ENCODE peak calls at places on chromosomes 16 and 17, in ten cellular contexts. F, R, M, H, C, Z, L, I, B and N are unnamed samples.

GRCh38 chr17:57256708-57257112 is 387 bp downstream of the MSI2 start:
- DNase-seq in F (peak; percentile 34), R (no peak), M (no peak), H (peak; percentile 30), C (peak; percentile 73), Z (no peak), L (no peak), I (no peak), B (no peak), N (no peak)

GRCh38 chr16:65002265-65002664 is 119.6 kb downstream of the CDH11 start:
- DNase-seq in F (no peak), R (no peak), M (no peak), H (no peak), C (no peak), Z (no peak), L (no peak), I (no peak), B (peak; percentile 91), N (no peak)

GRCh38 chr17:74962622-74963394 is 9.8 kb downstream of the HID1 start:
- DNase-seq in F (no peak), R (no peak), M (no peak), H (no peak), C (no peak), Z (no peak), L (no peak), I (no peak), B (no peak), N (no peak)

GRCh38 chr17:15919466-15919865 is 25.5 kb upstream of the ADORA2B start:
- DNase-seq in F (no peak), R (no peak), M (no peak), H (no peak), C (no peak), Z (no peak), L (peak; percentile 68), I (no peak), B (no peak), N (no peak)

GRCh38 chr17:32258383-32259121 is 7.1 kb upstream of the RHBDL3 start:
- DNase-seq in F (no peak), R (no peak), M (no peak), H (no peak), C (no peak), Z (no peak), L (no peak), I (no peak), B (no peak), N (no peak)

GRCh38 chr16:81319221-81319912 is 4.6 kb downstream of the GAN start:
- DNase-seq in F (no peak), R (no peak), M (peak; percentile 44), H (peak; percentile 21), C (peak; percentile 24), Z (no peak), L (no peak), I (no peak), B (peak; percentile 77), N (no peak)

GRCh38 chr17:48636177-48637018 is 10.2 kb upstream of the HOXB9 start:
- DNase-seq in F (peak; percentile 89), R (peak; percentile 48), M (no peak), H (no peak), C (peak; percentile 81), Z (peak; percentile 83), L (peak; percentile 92), I (peak; percentile 84), B (peak; percentile 48), N (peak; percentile 44)

GRCh38 chr17:78875331-78875730 is 27.7 kb downstream of the CEP295NL start:
- DNase-seq in F (no peak), R (no peak), M (no peak), H (no peak), C (no peak), Z (no peak), L (no peak), I (no peak), B (no peak), N (no peak)

GRCh38 chr16:54286330-54287017 is at the start of gene IRX3:
- DNase-seq in F (peak; percentile 13), R (peak; percentile 88), M (peak; percentile 95), H (peak; percentile 98), C (no peak), Z (no peak), L (peak; percentile 97), I (no peak), B (peak; percentile 4), N (peak; percentile 89)

GRCh38 chr17:28130455-28130854 is 88.0 kb downstream of the NLK start:
- DNase-seq in F (no peak), R (no peak), M (no peak), H (no peak), C (no peak), Z (no peak), L (no peak), I (no peak), B (no peak), N (no peak)

GRCh38 chr16:75754126-75754525 is 27.8 kb upstream of the CPHXL start:
- DNase-seq in F (peak; percentile 46), R (peak; percentile 41), M (peak; percentile 26), H (no peak), C (no peak), Z (no peak), L (no peak), I (no peak), B (peak; percentile 45), N (no peak)

GRCh38 chr16:82971126-82971525 is 344.4 kb downstream of the CDH13 start:
- DNase-seq in F (no peak), R (no peak), M (no peak), H (no peak), C (no peak), Z (no peak), L (no peak), I (no peak), B (no peak), N (no peak)

DNA sequence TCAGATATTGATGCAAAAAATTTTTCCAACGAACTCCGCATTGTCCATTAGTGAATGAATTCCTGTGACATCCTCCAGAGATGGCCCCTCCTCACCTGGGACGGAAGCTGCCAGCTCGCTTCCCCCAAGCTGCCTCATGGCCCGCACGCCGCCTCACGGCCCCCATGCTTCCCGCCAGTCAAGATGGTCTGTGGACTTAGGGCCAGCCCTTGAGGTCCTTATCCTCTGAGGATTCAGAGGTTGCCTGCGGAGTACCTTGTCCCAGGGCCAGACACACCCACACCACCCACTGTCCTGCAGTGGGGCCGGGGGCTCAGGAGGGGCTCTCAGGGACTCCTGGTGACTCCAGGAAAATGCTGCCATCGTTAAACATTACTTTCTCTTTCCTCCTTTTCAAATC is 73.6 kb downstream of the SEC14L1 start:
- DNase-seq in F (no peak), R (no peak), M (no peak), H (no peak), C (no peak), Z (no peak), L (no peak), I (no peak), B (no peak), N (no peak)
- TF ChIP-seq POLR2A in F (no peak), R (no peak), M (no peak), H (no peak), C (no peak), Z (no peak), L (no peak), I (no peak), B (no peak), N (no peak)

GRCh38 chr17:76733618-76733957 is 3.5 kb downstream of the SRSF2 start:
- DNase-seq in F (no peak), R (no peak), M (no peak), H (no peak), C (no peak), Z (no peak), L (no peak), I (no peak), B (no peak), N (no peak)

GRCh38 chr17:76735586-76736348 is 1.4 kb downstream of the SRSF2 start:
- DNase-seq in F (no peak), R (no peak), M (no peak), H (no peak), C (peak; percentile 67), Z (no peak), L (no peak), I (no peak), B (no peak), N (no peak)

GRCh38 chr17:76732734-76733617 is 4.2 kb downstream of the SRSF2 start:
- DNase-seq in F (no peak), R (no peak), M (no peak), H (no peak), C (no peak), Z (no peak), L (no peak), I (no peak), B (no peak), N (no peak)

GRCh38 chr17:76735006-76735405 is 2.1 kb downstream of the SRSF2 start:
- DNase-seq in F (no peak), R (no peak), M (no peak), H (no peak), C (peak; percentile 68), Z (no peak), L (no peak), I (no peak), B (peak; percentile 53), N (no peak)

GRCh38 chr17:76734080-76734840 is 2.9 kb downstream of the SRSF2 start:
- DNase-seq in F (no peak), R (no peak), M (no peak), H (no peak), C (peak; percentile 46), Z (no peak), L (no peak), I (no peak), B (peak; percentile 49), N (no peak)
- TF ChIP-seq POLR2A in F (no peak), R (no peak), M (no peak), H (no peak), C (no peak), Z (no peak), L (no peak), I (no peak), B (no peak), N (no peak)

DNA sequence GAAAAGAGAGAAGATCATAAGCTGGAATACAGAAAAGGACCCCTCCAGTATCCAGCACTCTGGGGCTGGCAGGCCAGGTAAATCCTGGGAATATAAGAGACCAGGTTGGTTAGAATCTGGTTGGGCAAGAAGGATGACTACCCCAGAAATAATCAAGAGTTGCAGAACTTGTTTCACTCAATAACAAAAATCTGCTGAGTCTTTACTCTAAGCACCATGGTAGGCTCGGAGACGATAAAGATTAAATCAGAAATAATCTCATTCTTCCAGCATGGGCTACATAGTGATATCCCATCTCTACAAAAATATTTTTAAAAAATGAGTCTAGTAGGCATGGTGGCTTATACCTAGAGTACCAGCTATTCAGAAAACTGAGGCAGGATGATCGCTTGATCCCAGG is 138.0 kb upstream of the KCNJ16 start:
- DNase-seq in F (no peak), R (no peak), M (no peak), H (no peak), C (no peak), Z (no peak), L (no peak), I (no peak), B (no peak), N (no peak)
- TF ChIP-seq POLR2A in F (no peak), R (no peak), M (no peak), H (no peak), C (no peak), Z (no peak), L (no peak), I (no peak), B (no peak), N (no peak)

DNA sequence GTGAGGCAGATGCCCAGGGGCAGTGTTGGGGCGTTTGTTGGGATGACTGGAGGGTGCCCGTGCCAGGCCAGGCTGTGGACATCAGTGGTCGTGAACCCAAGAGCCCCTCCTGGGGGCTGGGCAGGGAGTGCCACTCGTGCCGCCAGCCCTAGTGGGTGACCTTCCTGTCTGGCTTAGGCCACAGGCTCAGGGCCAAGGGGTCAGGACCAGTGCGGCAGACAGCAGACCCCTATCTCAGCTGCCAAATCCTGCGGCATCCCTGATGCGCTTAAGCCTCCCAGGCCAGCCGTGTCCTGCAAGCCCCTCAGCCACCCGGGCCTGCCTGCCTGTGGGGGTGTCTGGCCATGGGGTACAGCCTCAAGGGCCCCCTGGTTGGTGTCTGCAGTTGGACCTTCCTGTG is 14.7 kb downstream of the PRSS27 start:
- DNase-seq in F (no peak), R (no peak), M (no peak), H (no peak), C (no peak), Z (no peak), L (no peak), I (no peak), B (no peak), N (peak; percentile 46)
- TF ChIP-seq POLR2A in F (no peak), R (no peak), M (no peak), H (no peak), C (no peak), Z (no peak), L (no peak), I (no peak), B (no peak), N (no peak)